ENCODE peak calls at places on chromosomes 4 and X, in ten cellular contexts. K is M059J; Y is stimulated activated CD8-positive, alpha-beta memory T cell treated with anti-CD3 and anti-CD28 coated beads, Interleukin-15, amount 100 ng/mL, for 24 hours; C is DMS 273 treated with DMSO at 0.1 percent for 48 hours; Q is activated CD8-positive, alpha-beta memory T cell treated with anti-CD3 and anti-CD28 coated beads for 1 hour; H is heart left ventricle; I is fibroblast of lung; E is NCI-H1092; M is EL; V is GM12878. X is an unnamed sample.

GRCh38 chrX:150205011-150205410 is 158.1 kb upstream of the MAMLD1 start:
- DNase-seq in E (no peak), K (peak), Y (no peak), V (no peak), H (no peak), M (no peak), I (peak), Q (no peak), C (no peak), X (no peak)

GRCh38 chr4:91116861-91117260 is 989.7 kb downstream of the CCSER1 start:
- DNase-seq in V (no peak), I (peak), H (no peak), M (no peak), K (peak), E (no peak), Y (no peak), C (no peak), Q (no peak), X (no peak)

GRCh38 chr4:163191999-163192398 is 25.3 kb upstream of the NAF1 start:
- DNase-seq in V (no peak), Q (no peak), I (no peak), E (no peak), M (peak), K (peak), Y (no peak), H (no peak), C (no peak), X (no peak)

GRCh38 chr4:168177546-168178149 is 85.3 kb downstream of the ANXA10 start:
- DNase-seq in C (no peak), Y (no peak), V (no peak), K (no peak), H (no peak), I (no peak), M (no peak), E (no peak), Q (no peak), X (no peak)

GRCh38 chr4:73970945-73971344 is 10.9 kb downstream of the PF4 start:
- DNase-seq in C (no peak), I (no peak), M (no peak), K (no peak), Y (no peak), V (no peak), E (no peak), Q (no peak), H (no peak), X (no peak)

GRCh38 chrX:109537324-109537665 is 651 bp downstream of the NXT2 start:
- DNase-seq in Q (no peak), K (peak), Y (no peak), V (no peak), H (no peak), E (no peak), M (peak), I (peak), C (no peak), X (no peak)

GRCh38 chr4:183637461-183637860 is 21.5 kb downstream of the RWDD4 start:
- DNase-seq in M (peak), I (peak), V (no peak), C (no peak), Y (no peak), Q (no peak), E (no peak), K (peak), H (no peak), X (no peak)

GRCh38 chr4:25703731-25704388 is 48.2 kb downstream of the SLC34A2 start:
- DNase-seq in H (no peak), M (peak), K (no peak), C (no peak), E (no peak), V (no peak), Y (no peak), I (no peak), Q (no peak), X (no peak)

GRCh38 chr4:139256349-139256748 is 23.7 kb downstream of the MGARP start:
- DNase-seq in Y (no peak), H (no peak), C (no peak), I (no peak), K (no peak), Q (no peak), V (no peak), M (peak), E (no peak), X (no peak)

GRCh38 chrX:20116575-20117240 is at the start of gene MAP7D2:
- DNase-seq in E (no peak), Y (no peak), K (no peak), H (no peak), V (no peak), M (no peak), Q (no peak), I (no peak), C (no peak), X (no peak)

GRCh38 chr4:21517460-21517859 is 431.1 kb downstream of the KCNIP4 start:
- DNase-seq in Q (no peak), Y (no peak), V (no peak), M (no peak), E (no peak), C (no peak), I (no peak), K (no peak), H (no peak), X (no peak)